ENCODE peak calls at places on chromosomes 3 and 15, in six cellular contexts. A, K, Z, G, U and N are unnamed samples.

GRCh38 chr3:131174752-131175151 is 148.1 kb downstream of the NEK11 start:
- DNase-seq in A (peak), U (no peak), K (peak), G (no peak), Z (no peak), N (no peak)

GRCh38 chr3:36380171-36381031 is at the start of gene STAC:
- DNase-seq in K (no peak), A (no peak), Z (peak), G (peak), U (no peak), N (no peak)

GRCh38 chr3:150412599-150413069 is 4.5 kb downstream of the TSC22D2 start:
- DNase-seq in K (peak), U (peak), Z (no peak), G (peak), A (peak), N (peak)

GRCh38 chr15:93362203-93362602 is 273.2 kb upstream of the RGMA start:
- DNase-seq in K (no peak), G (no peak), Z (no peak), A (no peak), U (no peak), N (no peak)

GRCh38 chr15:92082217-92082843 is 228.8 kb downstream of the SLCO3A1 start:
- DNase-seq in Z (peak), G (peak), K (peak), U (peak), A (peak), N (peak)

GRCh38 chr15:60757273-60757672 is 278.3 kb upstream of the ICE2 start:
- DNase-seq in G (no peak), Z (no peak), K (no peak), A (no peak), U (no peak), N (no peak)

GRCh38 chr15:80496101-80496500 is 91.9 kb downstream of the ARNT2 start:
- DNase-seq in K (no peak), U (no peak), G (no peak), Z (no peak), A (no peak), N (no peak)

GRCh38 chr3:72844436-72844999 is 3.7 kb downstream of the SHQ1 start:
- DNase-seq in A (no peak), Z (no peak), K (no peak), G (no peak), U (no peak), N (no peak)

GRCh38 chr15:50939911-50940310 is 31.4 kb downstream of the AP4E1 start:
- DNase-seq in U (no peak), K (no peak), G (no peak), Z (no peak), A (no peak), N (no peak)

GRCh38 chr15:89836255-89837133 is 21.8 kb upstream of the ANPEP start:
- DNase-seq in A (no peak), Z (no peak), G (peak), U (peak), K (peak), N (peak)
- H3K4me3 ChIP-seq in A (no peak), Z (no peak), G (no peak), U (peak), K (peak), N (peak)

DNA sequence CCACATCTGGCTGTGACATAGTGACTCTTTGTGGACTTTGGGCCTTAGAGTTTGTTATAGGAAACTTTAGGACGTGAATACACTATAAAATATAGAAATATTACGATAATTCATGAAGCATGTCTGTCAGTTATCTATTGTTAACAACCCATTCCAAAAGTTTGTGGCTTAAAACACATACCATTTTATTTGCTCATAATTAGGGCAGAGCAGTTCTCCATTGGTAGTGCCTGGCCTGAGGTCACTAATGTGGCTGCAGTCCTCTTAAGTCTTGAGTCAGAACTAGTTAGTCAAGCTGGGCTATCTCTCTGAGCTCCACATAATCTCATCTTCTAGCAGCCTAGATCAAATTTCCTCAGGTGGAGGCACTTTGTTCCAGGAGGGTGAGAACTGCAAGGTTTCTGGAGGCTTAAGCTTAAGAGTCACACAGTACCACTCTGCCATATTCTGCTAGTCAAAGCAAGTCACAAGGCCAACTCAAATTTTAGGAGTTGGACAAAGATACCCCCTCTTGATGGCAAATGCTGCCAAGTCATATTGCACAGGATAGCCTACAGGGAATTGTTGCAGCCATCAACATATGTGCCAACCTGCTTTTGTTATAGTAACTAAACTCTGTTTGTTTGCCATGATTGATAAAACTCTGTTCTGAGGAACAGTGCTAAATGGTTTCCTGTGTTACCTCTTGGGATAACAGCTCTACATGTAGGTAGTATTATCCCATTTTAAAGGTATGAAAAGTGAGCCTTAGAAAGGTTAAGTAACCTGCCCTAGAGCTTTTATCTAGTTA is 8.7 kb downstream of the ATXN7 start:
- DNase-seq in A (no peak), U (peak), G (no peak), Z (no peak), K (peak), N (peak)
- H3K4me3 ChIP-seq in A (no peak), U (no peak), G (no peak), Z (no peak), K (no peak), N (no peak)

GRCh38 chr15:40955930-40956542 is 2.8 kb downstream of the CHAC1 start:
- DNase-seq in K (no peak), G (no peak), A (no peak), Z (no peak), U (no peak), N (no peak)
- H3K4me3 ChIP-seq in K (peak), G (no peak), A (no peak), Z (no peak), U (peak), N (peak)

DNA sequence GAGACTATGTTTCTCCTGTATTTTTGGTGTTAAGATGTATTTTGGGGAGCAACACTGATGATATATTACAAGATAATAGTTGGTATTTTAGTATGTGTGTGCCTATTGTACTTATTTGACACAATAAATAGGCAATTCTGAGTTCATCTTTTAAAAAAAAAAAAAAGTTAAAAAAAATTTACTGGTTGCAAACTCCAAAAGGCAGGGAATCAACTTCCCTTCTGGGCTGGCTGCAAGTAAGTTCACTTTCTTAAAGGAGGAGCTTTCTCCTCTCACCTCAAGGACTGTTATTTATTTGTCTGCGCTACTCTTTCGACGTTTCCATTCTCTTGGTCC is 335 bp upstream of the VPS8 start:
- DNase-seq in K (no peak), Z (no peak), A (no peak), U (no peak), G (no peak), N (no peak)
- H3K4me3 ChIP-seq in K (peak), Z (peak), A (peak), U (peak), G (peak), N (peak)

DNA sequence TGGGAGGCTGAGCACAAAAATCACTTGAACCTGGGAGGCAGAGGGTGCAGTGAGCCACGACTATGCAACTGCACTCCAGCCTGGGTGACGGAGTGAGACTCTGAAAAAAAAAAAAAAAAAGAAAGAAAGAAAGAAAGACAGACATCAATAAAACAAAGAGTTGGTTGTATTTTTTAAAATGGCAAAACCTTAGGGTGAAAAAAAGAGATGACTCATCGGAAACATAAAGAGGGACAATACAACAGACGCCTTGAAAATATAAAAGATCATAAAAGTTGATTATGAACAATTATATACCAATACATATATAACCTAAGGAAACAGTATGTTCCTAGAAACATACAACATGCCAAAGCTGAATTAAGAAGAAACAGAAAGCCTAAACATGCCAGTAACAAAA is 92.8 kb downstream of the SCAPER start:
- DNase-seq in A (no peak), K (no peak), G (no peak), U (no peak), Z (no peak), N (no peak)
- H3K4me3 ChIP-seq in A (no peak), K (no peak), G (no peak), U (no peak), Z (no peak), N (no peak)

GRCh38 chr15:43190178-43190577 is 5.0 kb downstream of the CCNDBP1 start:
- DNase-seq in G (no peak), U (no peak), K (no peak), A (no peak), Z (no peak), N (no peak)
- H3K4me3 ChIP-seq in G (no peak), U (no peak), K (no peak), A (no peak), Z (no peak), N (no peak)

GRCh38 chr15:66560856-66561525 is 4.8 kb downstream of the LCTL start:
- DNase-seq in Z (no peak), K (no peak), A (no peak), U (no peak), G (no peak), N (no peak)
- H3K4me3 ChIP-seq in Z (no peak), K (no peak), A (no peak), U (no peak), G (no peak), N (no peak)

GRCh38 chr15:77028451-77029165 is 33.7 kb downstream of the PSTPIP1 start:
- DNase-seq in U (no peak), Z (no peak), K (no peak), A (no peak), G (no peak), N (no peak)
- H3K4me3 ChIP-seq in U (peak), Z (peak), K (peak), A (no peak), G (peak), N (no peak)